ENCODE peak calls at places on chromosomes 5 and 9, in nine cellular contexts. M is sigmoid colon, N is bronchial epithelial cell, W is cardiac muscle cell, X is left ventricle myocardium inferior, J is PC-3, O is IMR-90, F is Caco-2, B is A673. I is an unnamed sample.
A peak's percentile ranks its signal among the peaks of the same experiment; 100 is the strongest.

GRCh38 chr5:78649816-78650561 is 1.4 kb upstream of the LHFPL2 start:
- DNase-seq in M (no peak), N (no peak), W (peak; percentile 71), X (no peak), J (no peak), O (peak; percentile 84), F (no peak), B (no peak), I (no peak)

GRCh38 chr9:136100700-136101614 is 5.9 kb upstream of the NACC2 start:
- DNase-seq in M (no peak), N (no peak), W (no peak), X (no peak), J (peak; percentile 23), O (no peak), F (peak; percentile 67), B (no peak), I (peak; percentile 50)

GRCh38 chr9:14066815-14067214 is 247.1 kb downstream of the NFIB start:
- DNase-seq in M (no peak), N (peak; percentile 55), W (no peak), X (no peak), J (peak; percentile 47), O (no peak), F (no peak), B (no peak), I (no peak)

GRCh38 chr9:95514402-95514801 is 2.4 kb downstream of the PTCH1 start:
- DNase-seq in M (no peak), N (no peak), W (no peak), X (no peak), J (no peak), O (no peak), F (no peak), B (peak; percentile 28), I (no peak)

GRCh38 chr5:169795311-169795710 is 158.2 kb downstream of the DOCK2 start:
- DNase-seq in M (no peak), N (no peak), W (no peak), X (no peak), J (no peak), O (no peak), F (no peak), B (no peak), I (no peak)

GRCh38 chr5:88248094-88248493 is 20.6 kb downstream of the TMEM161B start:
- DNase-seq in M (no peak), N (no peak), W (no peak), X (no peak), J (no peak), O (no peak), F (no peak), B (no peak), I (no peak)

GRCh38 chr5:170811719-170812118 is 28.2 kb downstream of the GABRP start:
- DNase-seq in M (no peak), N (no peak), W (no peak), X (no peak), J (no peak), O (no peak), F (no peak), B (no peak), I (no peak)

GRCh38 chr9:28318515-28318914 is 745.2 kb upstream of the C9orf72 start:
- DNase-seq in M (no peak), N (no peak), W (no peak), X (no peak), J (no peak), O (no peak), F (no peak), B (no peak), I (no peak)

GRCh38 chr9:118533101-118533500 is 828.9 kb downstream of the TLR4 start:
- DNase-seq in M (no peak), N (peak; percentile 29), W (no peak), X (no peak), J (no peak), O (no peak), F (no peak), B (no peak), I (no peak)

GRCh38 chr5:116404792-116405191 is 169.8 kb downstream of the SEMA6A start:
- DNase-seq in M (no peak), N (no peak), W (no peak), X (no peak), J (no peak), O (no peak), F (no peak), B (no peak), I (no peak)

GRCh38 chr9:126377521-126377920 is 50.9 kb downstream of the MVB12B start:
- DNase-seq in M (no peak), N (no peak), W (no peak), X (no peak), J (no peak), O (no peak), F (no peak), B (no peak), I (no peak)

GRCh38 chr9:126376311-126376902 is 49.8 kb downstream of the MVB12B start:
- DNase-seq in M (no peak), N (no peak), W (no peak), X (no peak), J (no peak), O (no peak), F (no peak), B (no peak), I (no peak)

GRCh38 chr9:126374366-126374781 is 47.7 kb downstream of the MVB12B start:
- DNase-seq in M (no peak), N (no peak), W (no peak), X (no peak), J (no peak), O (no peak), F (no peak), B (no peak), I (no peak)

GRCh38 chr9:126376903-126377342 is 50.3 kb downstream of the MVB12B start:
- DNase-seq in M (no peak), N (no peak), W (no peak), X (no peak), J (no peak), O (no peak), F (no peak), B (no peak), I (no peak)

DNA sequence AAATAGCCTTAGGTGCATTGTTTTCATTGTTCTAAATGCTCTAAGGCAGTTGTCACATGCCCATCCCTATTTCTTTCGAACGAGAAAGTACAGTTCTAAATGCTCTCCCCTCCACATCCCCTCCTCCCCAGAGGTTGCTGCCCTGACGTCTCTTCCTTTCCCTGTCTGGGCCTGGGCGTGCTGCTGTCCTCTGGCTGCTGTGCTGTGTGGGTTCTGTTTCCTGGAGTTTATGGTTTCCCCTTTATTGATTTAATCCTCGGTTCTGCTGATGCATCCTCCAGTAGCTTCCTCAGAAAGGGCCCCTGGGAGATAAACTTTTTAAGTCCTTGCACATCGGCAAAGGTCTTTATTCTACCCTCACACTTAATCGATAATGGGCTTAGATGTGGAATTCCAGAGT is 48.8 kb downstream of the MVB12B start:
- DNase-seq in M (no peak), N (peak; percentile 33), W (peak; percentile 33), X (no peak), J (peak; percentile 46), O (peak; percentile 20), F (no peak), B (peak; percentile 79), I (peak; percentile 45)
- H3K4me3 ChIP-seq in M (no peak overlapping the region), N (no peak overlapping the region), W (no peak overlapping the region), X (peak overlapping the region; percentile 29), J (no peak overlapping the region), O (no peak overlapping the region), F (no peak overlapping the region), B (peak overlapping the region; percentile 12), I (no peak overlapping the region)

GRCh38 chr5:54294097-54294667 is 16.2 kb downstream of the ARL15 start:
- DNase-seq in M (no peak), N (no peak), W (no peak), X (no peak), J (no peak), O (no peak), F (no peak), B (no peak), I (no peak)

GRCh38 chr5:54298947-54299346 is 11.4 kb downstream of the ARL15 start:
- DNase-seq in M (no peak), N (no peak), W (no peak), X (no peak), J (no peak), O (no peak), F (no peak), B (no peak), I (no peak)

GRCh38 chr5:54292866-54293265 is 17.5 kb downstream of the ARL15 start:
- DNase-seq in M (no peak), N (no peak), W (no peak), X (no peak), J (no peak), O (no peak), F (no peak), B (no peak), I (no peak)

GRCh38 chr5:54296386-54296785 is 14.0 kb downstream of the ARL15 start:
- DNase-seq in M (no peak), N (no peak), W (no peak), X (no peak), J (peak; percentile 27), O (no peak), F (no peak), B (no peak), I (no peak)

GRCh38 chr5:54295658-54296276 is 14.6 kb downstream of the ARL15 start:
- DNase-seq in M (no peak), N (no peak), W (no peak), X (peak; percentile 29), J (no peak), O (no peak), F (no peak), B (peak; percentile 36), I (no peak)
- H3K4me3 ChIP-seq in M (no peak overlapping the region), N (no peak overlapping the region), W (no peak overlapping the region), X (peak overlapping the region; percentile 39), J (no peak overlapping the region), O (no peak overlapping the region), F (no peak overlapping the region), B (no peak overlapping the region), I (no peak overlapping the region)

GRCh38 chr9:127559247-127559680 is 52.8 kb upstream of the STXBP1 start:
- DNase-seq in M (no peak), N (no peak), W (no peak), X (no peak), J (no peak), O (no peak), F (no peak), B (no peak), I (no peak)

GRCh38 chr9:127557466-127557869 is 54.6 kb upstream of the STXBP1 start:
- DNase-seq in M (no peak), N (no peak), W (peak; percentile 75), X (no peak), J (peak; percentile 56), O (no peak), F (no peak), B (peak; percentile 70), I (peak; percentile 43)

GRCh38 chr9:127556871-127557270 is 55.2 kb upstream of the STXBP1 start:
- DNase-seq in M (no peak), N (no peak), W (no peak), X (no peak), J (no peak), O (no peak), F (no peak), B (no peak), I (no peak)

GRCh38 chr9:127557998-127558546 is 54.0 kb upstream of the STXBP1 start:
- DNase-seq in M (no peak), N (no peak), W (no peak), X (no peak), J (no peak), O (no peak), F (no peak), B (no peak), I (no peak)

GRCh38 chr9:127558581-127559246 is 53.4 kb upstream of the STXBP1 start:
- DNase-seq in M (no peak), N (no peak), W (no peak), X (no peak), J (no peak), O (no peak), F (no peak), B (no peak), I (no peak)
- H3K4me3 ChIP-seq in M (no peak overlapping the region), N (no peak overlapping the region), W (no peak overlapping the region), X (no peak overlapping the region), J (no peak overlapping the region), O (no peak overlapping the region), F (no peak overlapping the region), B (no peak overlapping the region), I (no peak overlapping the region)

GRCh38 chr9:19410195-19410503 is 1.3 kb downstream of the ACER2 start:
- DNase-seq in M (no peak), N (no peak), W (no peak), X (no peak), J (no peak), O (no peak), F (no peak), B (no peak), I (no peak)
- H3K4me3 ChIP-seq in M (no peak overlapping the region), N (peak overlapping the region; percentile 77), W (no peak overlapping the region), X (peak overlapping the region; percentile 98), J (peak overlapping the region; percentile 92), O (peak overlapping the region; percentile 84), F (no peak overlapping the region), B (no peak overlapping the region), I (no peak overlapping the region)